ENCODE peak calls at places on chromosomes 7 and 10, in eight cellular contexts. One of them, this sample, is unnamed.
A peak's percentile ranks its signal among the peaks of the same experiment; 100 is the strongest.

GRCh38 chr7:75989084-75989725 is 5.2 kb downstream of the TMEM120A start:
- DNase-seq in aorta: no peak
- DNase-seq in PC-3: no peak
- DNase-seq in colonic mucosa: peak; percentile 17
- DNase-seq in PC-9: no peak
- DNase-seq in right cardiac atrium: peak; percentile 56
- DNase-seq in transverse colon: no peak
- DNase-seq in brain microvascular endothelial cell: no peak
- DNase-seq in this sample: no peak

GRCh38 chr10:7085913-7086589 is 324.8 kb downstream of the SFMBT2 start:
- DNase-seq in PC-9: no peak
- DNase-seq in right cardiac atrium: no peak
- DNase-seq in aorta: no peak
- DNase-seq in transverse colon: no peak
- DNase-seq in brain microvascular endothelial cell: peak; percentile 39
- DNase-seq in PC-3: no peak
- DNase-seq in colonic mucosa: no peak
- DNase-seq in this sample: no peak

GRCh38 chr7:85065306-85065705 is 121.5 kb downstream of the SEMA3D start:
- DNase-seq in aorta: no peak
- DNase-seq in brain microvascular endothelial cell: peak; percentile 73
- DNase-seq in PC-9: no peak
- DNase-seq in transverse colon: no peak
- DNase-seq in colonic mucosa: no peak
- DNase-seq in right cardiac atrium: no peak
- DNase-seq in PC-3: no peak
- DNase-seq in this sample: no peak

GRCh38 chr10:45592926-45593325 is 79.6 kb downstream of the ZFAND4 start:
- DNase-seq in transverse colon: no peak
- DNase-seq in PC-3: no peak
- DNase-seq in PC-9: no peak
- DNase-seq in right cardiac atrium: no peak
- DNase-seq in aorta: no peak
- DNase-seq in colonic mucosa: no peak
- DNase-seq in brain microvascular endothelial cell: no peak
- DNase-seq in this sample: no peak

GRCh38 chr10:125060851-125061556 is 99.4 kb downstream of the CTBP2 start:
- DNase-seq in right cardiac atrium: peak; percentile 86
- DNase-seq in aorta: peak; percentile 95
- DNase-seq in colonic mucosa: peak; percentile 92
- DNase-seq in PC-9: peak; percentile 67
- DNase-seq in transverse colon: peak; percentile 89
- DNase-seq in brain microvascular endothelial cell: peak; percentile 85
- DNase-seq in PC-3: peak; percentile 74
- DNase-seq in this sample: peak; percentile 72

GRCh38 chr7:54345746-54346145 is 196.4 kb upstream of the VSTM2A start:
- DNase-seq in brain microvascular endothelial cell: no peak
- DNase-seq in aorta: no peak
- DNase-seq in PC-3: no peak
- DNase-seq in transverse colon: no peak
- DNase-seq in right cardiac atrium: no peak
- DNase-seq in PC-9: no peak
- DNase-seq in colonic mucosa: no peak
- DNase-seq in this sample: no peak

GRCh38 chr10:3197354-3198003 is 24.9 kb upstream of the PITRM1 start:
- DNase-seq in right cardiac atrium: peak; percentile 80
- DNase-seq in PC-3: peak; percentile 74
- DNase-seq in transverse colon: peak; percentile 85
- DNase-seq in PC-9: peak; percentile 86
- DNase-seq in brain microvascular endothelial cell: peak; percentile 87
- DNase-seq in aorta: peak; percentile 94
- DNase-seq in colonic mucosa: peak; percentile 78
- DNase-seq in this sample: peak; percentile 85

GRCh38 chr10:47053399-47053798 is 142.2 kb downstream of the PTPN20 start:
- DNase-seq in aorta: no peak
- DNase-seq in PC-3: no peak
- DNase-seq in brain microvascular endothelial cell: no peak
- DNase-seq in right cardiac atrium: no peak
- DNase-seq in transverse colon: no peak
- DNase-seq in PC-9: no peak
- DNase-seq in colonic mucosa: no peak
- DNase-seq in this sample: no peak

GRCh38 chr10:113087082-113088029 is 137.3 kb downstream of the TCF7L2 start:
- DNase-seq in transverse colon: peak; percentile 80
- DNase-seq in brain microvascular endothelial cell: peak; percentile 99
- DNase-seq in aorta: peak; percentile 80
- DNase-seq in right cardiac atrium: peak; percentile 77
- DNase-seq in PC-9: peak; percentile 67
- DNase-seq in colonic mucosa: peak; percentile 86
- DNase-seq in PC-3: peak; percentile 95
- DNase-seq in this sample: peak; percentile 93

GRCh38 chr7:97014145-97014544 is 8.8 kb downstream of the DLX6 start:
- DNase-seq in brain microvascular endothelial cell: no peak
- DNase-seq in right cardiac atrium: no peak
- DNase-seq in transverse colon: no peak
- DNase-seq in PC-9: no peak
- DNase-seq in colonic mucosa: no peak
- DNase-seq in aorta: no peak
- DNase-seq in PC-3: no peak
- DNase-seq in this sample: no peak

GRCh38 chr7:47428052-47428779 is 153.7 kb downstream of the TNS3 start:
- DNase-seq in brain microvascular endothelial cell: no peak
- DNase-seq in right cardiac atrium: no peak
- DNase-seq in PC-3: no peak
- DNase-seq in aorta: no peak
- DNase-seq in PC-9: no peak
- DNase-seq in colonic mucosa: no peak
- DNase-seq in transverse colon: no peak
- DNase-seq in this sample: no peak

GRCh38 chr10:72340510-72340895 is 14.2 kb downstream of the DNAJB12 start:
- DNase-seq in aorta: peak; percentile 92
- DNase-seq in transverse colon: peak; percentile 77
- DNase-seq in brain microvascular endothelial cell: peak; percentile 50
- DNase-seq in colonic mucosa: peak; percentile 72
- DNase-seq in PC-3: peak; percentile 58
- DNase-seq in PC-9: peak; percentile 62
- DNase-seq in right cardiac atrium: peak; percentile 74
- DNase-seq in this sample: peak; percentile 45

GRCh38 chr7:96596120-96596826 is 113.4 kb downstream of the SEM1 start:
- DNase-seq in right cardiac atrium: no peak
- DNase-seq in brain microvascular endothelial cell: no peak
- DNase-seq in PC-3: peak; percentile 32
- DNase-seq in PC-9: no peak
- DNase-seq in colonic mucosa: no peak
- DNase-seq in aorta: no peak
- DNase-seq in transverse colon: no peak
- DNase-seq in this sample: peak; percentile 6

GRCh38 chr7:102236592-102237287 is 49.9 kb upstream of the SH2B2 start:
- DNase-seq in aorta: peak; percentile 82
- DNase-seq in PC-3: peak; percentile 70
- DNase-seq in transverse colon: peak; percentile 67
- DNase-seq in right cardiac atrium: peak; percentile 56
- DNase-seq in colonic mucosa: peak; percentile 70
- DNase-seq in PC-9: peak; percentile 71
- DNase-seq in brain microvascular endothelial cell: peak; percentile 39
- DNase-seq in this sample: peak; percentile 85

GRCh38 chr10:95536017-95536416 is 25.2 kb downstream of the SORBS1 start:
- DNase-seq in brain microvascular endothelial cell: no peak
- DNase-seq in PC-3: no peak
- DNase-seq in right cardiac atrium: no peak
- DNase-seq in PC-9: no peak
- DNase-seq in colonic mucosa: no peak
- DNase-seq in aorta: no peak
- DNase-seq in transverse colon: peak; percentile 28
- DNase-seq in this sample: no peak

GRCh38 chr7:3911685-3912084 is 610.6 kb downstream of the SDK1 start:
- DNase-seq in PC-9: no peak
- DNase-seq in right cardiac atrium: no peak
- DNase-seq in aorta: no peak
- DNase-seq in PC-3: peak; percentile 76
- DNase-seq in brain microvascular endothelial cell: no peak
- DNase-seq in transverse colon: no peak
- DNase-seq in colonic mucosa: no peak
- DNase-seq in this sample: peak; percentile 85

GRCh38 chr7:44280993-44281721 is 44.2 kb downstream of the CAMK2B start:
- DNase-seq in aorta: peak; percentile 72
- DNase-seq in brain microvascular endothelial cell: no peak
- DNase-seq in transverse colon: peak; percentile 5
- DNase-seq in colonic mucosa: no peak
- DNase-seq in right cardiac atrium: peak; percentile 15
- DNase-seq in PC-3: no peak
- DNase-seq in PC-9: no peak
- DNase-seq in this sample: no peak

GRCh38 chr7:26044320-26044719 is 107.7 kb upstream of the NFE2L3 start:
- DNase-seq in transverse colon: no peak
- DNase-seq in colonic mucosa: no peak
- DNase-seq in PC-3: no peak
- DNase-seq in brain microvascular endothelial cell: no peak
- DNase-seq in aorta: no peak
- DNase-seq in PC-9: no peak
- DNase-seq in right cardiac atrium: no peak
- DNase-seq in this sample: no peak

GRCh38 chr10:107031981-107032699 is 132.4 kb downstream of the SORCS1 start:
- DNase-seq in PC-9: no peak
- DNase-seq in brain microvascular endothelial cell: peak; percentile 1
- DNase-seq in aorta: no peak
- DNase-seq in PC-3: no peak
- DNase-seq in colonic mucosa: no peak
- DNase-seq in right cardiac atrium: no peak
- DNase-seq in transverse colon: no peak
- DNase-seq in this sample: no peak

GRCh38 chr10:117139581-117140524 is 1.8 kb upstream of the VAX1 start:
- DNase-seq in brain microvascular endothelial cell: no peak
- DNase-seq in PC-3: no peak
- DNase-seq in PC-9: no peak
- DNase-seq in transverse colon: no peak
- DNase-seq in colonic mucosa: no peak
- DNase-seq in right cardiac atrium: no peak
- DNase-seq in aorta: no peak
- DNase-seq in this sample: no peak

GRCh38 chr10:33571616-33572015 is 237.1 kb upstream of the NRP1 start:
- DNase-seq in PC-3: peak; percentile 86
- DNase-seq in right cardiac atrium: no peak
- DNase-seq in colonic mucosa: no peak
- DNase-seq in PC-9: peak; percentile 27
- DNase-seq in brain microvascular endothelial cell: no peak
- DNase-seq in transverse colon: no peak
- DNase-seq in aorta: no peak
- DNase-seq in this sample: peak; percentile 63

DNA sequence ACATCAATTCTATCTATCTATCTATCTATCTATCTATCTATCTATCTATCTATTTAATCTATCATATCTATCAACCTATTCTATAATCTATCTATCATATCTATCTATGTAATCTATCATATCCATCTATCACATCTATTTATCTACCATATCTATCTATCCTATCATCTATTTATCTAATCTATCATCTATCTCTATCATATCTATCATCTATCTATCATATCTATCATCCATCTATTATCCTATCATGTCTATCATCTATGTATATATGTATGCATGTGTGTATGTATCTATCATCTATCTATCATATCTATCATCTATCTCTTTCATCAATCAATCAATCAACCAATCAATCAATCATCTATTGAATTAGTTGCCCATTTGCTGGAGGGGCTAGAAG is 159.3 kb upstream of the GALNT17 start:
- DNase-seq in aorta: no peak
- DNase-seq in brain microvascular endothelial cell: no peak
- DNase-seq in transverse colon: no peak
- DNase-seq in PC-3: no peak
- DNase-seq in colonic mucosa: no peak
- DNase-seq in right cardiac atrium: no peak
- DNase-seq in PC-9: no peak
- DNase-seq in this sample: no peak
- H3K27ac ChIP-seq in aorta: no peak overlapping the region
- H3K27ac ChIP-seq in brain microvascular endothelial cell: no peak overlapping the region
- H3K27ac ChIP-seq in transverse colon: no peak overlapping the region
- H3K27ac ChIP-seq in PC-3: no peak overlapping the region
- H3K27ac ChIP-seq in colonic mucosa: no peak overlapping the region
- H3K27ac ChIP-seq in right cardiac atrium: no peak overlapping the region
- H3K27ac ChIP-seq in PC-9: no peak overlapping the region
- H3K27ac ChIP-seq in this sample: no peak overlapping the region

GRCh38 chr10:132541129-132541528 is 3.5 kb downstream of the INPP5A start:
- DNase-seq in colonic mucosa: no peak
- DNase-seq in PC-9: no peak
- DNase-seq in aorta: peak; percentile 62
- DNase-seq in transverse colon: peak; percentile 6
- DNase-seq in right cardiac atrium: no peak
- DNase-seq in brain microvascular endothelial cell: no peak
- DNase-seq in PC-3: no peak
- DNase-seq in this sample: no peak
- H3K27ac ChIP-seq in colonic mucosa: no peak overlapping the region
- H3K27ac ChIP-seq in PC-9: no peak overlapping the region
- H3K27ac ChIP-seq in aorta: no peak overlapping the region
- H3K27ac ChIP-seq in transverse colon: peak overlapping the region; percentile 87
- H3K27ac ChIP-seq in right cardiac atrium: no peak overlapping the region
- H3K27ac ChIP-seq in brain microvascular endothelial cell: no peak overlapping the region
- H3K27ac ChIP-seq in PC-3: no peak overlapping the region
- H3K27ac ChIP-seq in this sample: no peak overlapping the region

GRCh38 chr10:101777857-101778145 is 1.9 kb upstream of the FGF8 start:
- DNase-seq in aorta: peak; percentile 44
- DNase-seq in transverse colon: no peak
- DNase-seq in right cardiac atrium: no peak
- DNase-seq in colonic mucosa: no peak
- DNase-seq in brain microvascular endothelial cell: no peak
- DNase-seq in PC-3: peak; percentile 8
- DNase-seq in PC-9: no peak
- DNase-seq in this sample: no peak

GRCh38 chr10:101778781-101779543 is 3.0 kb upstream of the FGF8 start:
- DNase-seq in transverse colon: peak; percentile 70
- DNase-seq in PC-3: no peak
- DNase-seq in brain microvascular endothelial cell: no peak
- DNase-seq in PC-9: no peak
- DNase-seq in right cardiac atrium: peak; percentile 29
- DNase-seq in aorta: peak; percentile 79
- DNase-seq in colonic mucosa: peak; percentile 81
- DNase-seq in this sample: no peak

GRCh38 chr10:101779544-101780186 is 3.6 kb downstream of the NPM3 start:
- DNase-seq in colonic mucosa: peak; percentile 91
- DNase-seq in PC-9: peak; percentile 41
- DNase-seq in transverse colon: peak; percentile 88
- DNase-seq in brain microvascular endothelial cell: peak; percentile 48
- DNase-seq in PC-3: peak; percentile 54
- DNase-seq in aorta: peak; percentile 95
- DNase-seq in right cardiac atrium: peak; percentile 83
- DNase-seq in this sample: peak; percentile 54

GRCh38 chr10:101777085-101777856 is 1.4 kb upstream of the FGF8 start:
- DNase-seq in PC-3: no peak
- DNase-seq in PC-9: no peak
- DNase-seq in brain microvascular endothelial cell: no peak
- DNase-seq in transverse colon: no peak
- DNase-seq in colonic mucosa: no peak
- DNase-seq in aorta: peak; percentile 12
- DNase-seq in right cardiac atrium: no peak
- DNase-seq in this sample: no peak

GRCh38 chr10:101778151-101778780 is 2.4 kb upstream of the FGF8 start:
- DNase-seq in aorta: peak; percentile 47
- DNase-seq in PC-9: no peak
- DNase-seq in transverse colon: no peak
- DNase-seq in right cardiac atrium: no peak
- DNase-seq in brain microvascular endothelial cell: no peak
- DNase-seq in PC-3: no peak
- DNase-seq in colonic mucosa: no peak
- DNase-seq in this sample: no peak
- H3K27ac ChIP-seq in aorta: no peak overlapping the region
- H3K27ac ChIP-seq in PC-9: no peak overlapping the region
- H3K27ac ChIP-seq in transverse colon: no peak overlapping the region
- H3K27ac ChIP-seq in right cardiac atrium: no peak overlapping the region
- H3K27ac ChIP-seq in brain microvascular endothelial cell: no peak overlapping the region
- H3K27ac ChIP-seq in PC-3: no peak overlapping the region
- H3K27ac ChIP-seq in colonic mucosa: no peak overlapping the region
- H3K27ac ChIP-seq in this sample: no peak overlapping the region

GRCh38 chr7:28953628-28954027 is 4.5 kb downstream of the TRIL start:
- DNase-seq in brain microvascular endothelial cell: peak; percentile 40
- DNase-seq in right cardiac atrium: no peak
- DNase-seq in transverse colon: no peak
- DNase-seq in PC-9: no peak
- DNase-seq in aorta: no peak
- DNase-seq in PC-3: no peak
- DNase-seq in colonic mucosa: no peak
- DNase-seq in this sample: no peak
- H3K27ac ChIP-seq in brain microvascular endothelial cell: peak overlapping the region; percentile 2
- H3K27ac ChIP-seq in right cardiac atrium: peak overlapping the region; percentile 5
- H3K27ac ChIP-seq in transverse colon: no peak overlapping the region
- H3K27ac ChIP-seq in PC-9: no peak overlapping the region
- H3K27ac ChIP-seq in aorta: no peak overlapping the region
- H3K27ac ChIP-seq in PC-3: no peak overlapping the region
- H3K27ac ChIP-seq in colonic mucosa: peak overlapping the region; percentile 1
- H3K27ac ChIP-seq in this sample: no peak overlapping the region

This sample was measured in RWPE1.